ENCODE peak calls at places on chromosomes 16 and 17, in four cellular contexts. W is OCI-LY7; R is CD8-positive, alpha-beta memory T cell; B is transverse colon. D is an unnamed sample. For H3K9me3, the result is how much of the 10 kb centered on the place peaks cover.

GRCh38 chr17:12789976-12790805 is 893 bp downstream of the ARHGAP44 start:
- DNase-seq in B (peak), W (no peak), R (no peak), D (no peak)

GRCh38 chr17:44932526-44933097 is 15.0 kb downstream of the KIF18B start:
- DNase-seq in B (no peak), R (peak), W (no peak), D (no peak)

GRCh38 chr17:34110315-34110714 is 144.8 kb upstream of the CCL2 start:
- DNase-seq in B (no peak), R (no peak), W (no peak), D (no peak)

GRCh38 chr17:72702136-72702735 is 390.3 kb downstream of the SLC39A11 start:
- DNase-seq in B (no peak), R (no peak), W (no peak), D (no peak)

GRCh38 chr17:15233022-15233805 is 31.9 kb downstream of the PMP22 start:
- DNase-seq in W (peak), R (no peak), B (no peak), D (no peak)

GRCh38 chr17:78374631-78375274 is 3.7 kb upstream of the PGS1 start:
- DNase-seq in B (no peak), W (no peak), R (no peak), D (no peak)

GRCh38 chr17:43453331-43453812 is 30.4 kb upstream of the DHX8 start:
- DNase-seq in B (peak), R (no peak), W (no peak), D (no peak)

GRCh38 chr16:4415538-4416199 is 727 bp downstream of the CORO7 start:
- DNase-seq in W (peak), R (peak), B (peak), D (peak)

GRCh38 chr17:48904428-48904827 is 3.8 kb upstream of the UBE2Z start:
- DNase-seq in R (no peak), B (no peak), W (no peak), D (no peak)

GRCh38 chr17:10105513-10106001 is 92.8 kb downstream of the GAS7 start:
- DNase-seq in B (no peak), W (no peak), R (no peak), D (no peak)

GRCh38 chr16:69698404-69698803 is 28.0 kb downstream of the NQO1 start:
- DNase-seq in W (no peak), R (no peak), B (no peak), D (no peak)

GRCh38 chr16:50359626-50360025 is 9.2 kb downstream of the BRD7 start:
- DNase-seq in W (no peak), R (no peak), B (no peak), D (no peak)

GRCh38 chr16:70269471-70269870 is 17.7 kb upstream of the EXOSC6 start:
- DNase-seq in W (no peak), R (peak), B (no peak), D (no peak)

GRCh38 chr16:27225536-27226360 is 22.4 kb downstream of the KDM8 start:
- DNase-seq in W (peak), B (peak), R (no peak), D (no peak)

GRCh38 chr16:14077918-14078317 is 6.8 kb downstream of the MRTFB start:
- DNase-seq in R (no peak), B (no peak), W (no peak), D (no peak)

GRCh38 chr16:84933774-84934571 is 77.4 kb downstream of the ZDHHC7 start:
- DNase-seq in R (no peak), W (no peak), B (no peak), D (no peak)

GRCh38 chr17:65987988-65988387 is 203.9 kb downstream of the CEP112 start:
- DNase-seq in B (peak), R (no peak), W (peak), D (no peak)

GRCh38 chr17:78774956-78775571 is 7.0 kb downstream of the CYTH1 start:
- DNase-seq in W (peak), B (peak), R (peak), D (peak)

GRCh38 chr17:57949649-57950048 is 5.6 kb downstream of the CUEDC1 start:
- DNase-seq in R (no peak), B (peak), W (no peak), D (no peak)

DNA sequence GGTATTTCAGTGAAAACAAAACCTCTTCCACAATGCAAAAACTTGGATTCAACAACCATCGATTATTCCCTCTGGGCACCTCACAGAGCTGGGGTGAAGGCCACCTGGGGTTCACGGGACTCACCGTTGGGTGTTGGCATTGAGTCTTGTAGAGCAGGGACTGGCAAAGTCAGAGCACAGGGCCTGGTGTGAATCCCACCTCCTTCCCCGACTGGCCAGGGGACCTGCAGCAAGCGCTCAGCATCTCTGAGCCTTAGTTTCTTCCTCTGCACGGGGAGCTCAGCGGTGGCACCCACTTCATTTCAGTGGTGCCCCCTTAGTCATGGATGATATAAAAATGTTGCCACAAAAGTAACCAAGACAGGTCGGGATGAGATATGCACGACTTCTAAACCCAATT is 100.4 kb downstream of the METRNL start:
- DNase-seq in R (no peak), B (no peak), W (no peak), D (no peak)
- H3K9me3 ChIP-seq in R (under half), B (under half), W (under half), D (under half)

GRCh38 chr17:27082023-27082774 is 211.7 kb upstream of the WSB1 start:
- DNase-seq in R (no peak), B (no peak), W (no peak), D (no peak)
- H3K9me3 ChIP-seq in R (under half), B (under half), W (under half), D (under half)

GRCh38 chr16:80784951-80785350 is 19.4 kb downstream of the CDYL2 start:
- DNase-seq in B (no peak), R (no peak), W (no peak), D (no peak)
- H3K9me3 ChIP-seq in B (under half), R (under half), W (under half), D (under half)

GRCh38 chr16:850668-851067 is 50.1 kb upstream of the GNG13 start:
- DNase-seq in W (no peak), B (no peak), R (no peak), D (no peak)
- H3K9me3 ChIP-seq in W (under half), B (under half), R (under half), D (under half)

DNA sequence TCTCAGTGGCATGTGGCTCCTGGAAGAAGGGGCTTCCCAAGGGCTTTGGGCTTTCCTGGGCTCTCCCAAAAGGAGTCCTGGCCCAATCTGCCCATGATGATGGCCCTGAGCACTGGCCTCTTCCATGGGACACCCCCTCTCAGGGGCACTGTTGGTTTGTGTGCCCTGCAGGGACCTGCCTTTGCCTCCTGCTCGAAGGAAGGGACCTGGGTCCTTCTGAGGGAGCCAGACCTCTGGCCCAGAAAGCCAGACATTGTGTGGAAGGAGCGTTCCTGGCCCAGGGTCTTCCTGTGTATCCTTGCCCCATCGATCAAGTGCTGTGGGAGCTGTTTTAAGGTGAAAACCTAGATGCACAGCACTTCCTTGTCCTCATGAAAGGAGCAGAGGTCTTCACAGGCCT is 1689.3 kb downstream of the TP53TG3F start:
- DNase-seq in W (no peak), B (no peak), R (no peak), D (no peak)
- H3K9me3 ChIP-seq in W (under half), B (under half), R (under half), D (under half)

DNA sequence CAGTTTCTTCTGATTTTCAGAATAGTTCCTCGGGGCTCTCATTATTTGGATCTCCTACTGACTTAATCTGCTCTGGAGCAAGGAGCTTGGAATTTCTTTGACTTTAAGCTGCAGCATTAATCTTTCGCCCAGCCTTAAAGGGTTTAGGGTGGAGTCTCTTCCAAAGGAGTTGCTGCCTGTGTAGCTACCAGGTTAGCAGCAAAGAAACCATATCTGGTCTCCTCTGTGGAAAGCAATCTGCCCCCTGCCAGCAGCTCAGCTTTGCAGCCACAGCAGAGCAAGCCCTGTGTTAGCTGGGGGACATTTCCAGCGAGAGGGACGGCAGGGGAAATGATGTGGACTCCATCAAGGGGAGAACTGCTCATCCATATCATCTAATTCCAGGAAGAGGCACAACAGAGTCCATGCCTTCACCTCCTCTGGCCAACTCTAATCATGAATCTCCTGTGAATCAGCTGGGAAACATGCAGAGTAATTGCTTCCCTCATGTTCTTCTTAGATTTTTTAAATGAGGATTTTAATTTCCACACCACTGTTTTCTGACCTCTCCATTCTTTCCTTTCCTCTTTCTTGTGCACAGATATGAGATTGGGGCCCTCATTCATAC is 827.6 kb upstream of the CA10 start:
- DNase-seq in W (no peak), B (no peak), R (no peak), D (no peak)
- H3K9me3 ChIP-seq in W (under half), B (under half), R (under half), D (under half)

GRCh38 chr16:62678796-62679195 is 642.6 kb upstream of the CDH8 start:
- DNase-seq in W (no peak), R (no peak), B (no peak), D (no peak)
- H3K9me3 ChIP-seq in W (under half), R (under half), B (under half), D (under half)

DNA sequence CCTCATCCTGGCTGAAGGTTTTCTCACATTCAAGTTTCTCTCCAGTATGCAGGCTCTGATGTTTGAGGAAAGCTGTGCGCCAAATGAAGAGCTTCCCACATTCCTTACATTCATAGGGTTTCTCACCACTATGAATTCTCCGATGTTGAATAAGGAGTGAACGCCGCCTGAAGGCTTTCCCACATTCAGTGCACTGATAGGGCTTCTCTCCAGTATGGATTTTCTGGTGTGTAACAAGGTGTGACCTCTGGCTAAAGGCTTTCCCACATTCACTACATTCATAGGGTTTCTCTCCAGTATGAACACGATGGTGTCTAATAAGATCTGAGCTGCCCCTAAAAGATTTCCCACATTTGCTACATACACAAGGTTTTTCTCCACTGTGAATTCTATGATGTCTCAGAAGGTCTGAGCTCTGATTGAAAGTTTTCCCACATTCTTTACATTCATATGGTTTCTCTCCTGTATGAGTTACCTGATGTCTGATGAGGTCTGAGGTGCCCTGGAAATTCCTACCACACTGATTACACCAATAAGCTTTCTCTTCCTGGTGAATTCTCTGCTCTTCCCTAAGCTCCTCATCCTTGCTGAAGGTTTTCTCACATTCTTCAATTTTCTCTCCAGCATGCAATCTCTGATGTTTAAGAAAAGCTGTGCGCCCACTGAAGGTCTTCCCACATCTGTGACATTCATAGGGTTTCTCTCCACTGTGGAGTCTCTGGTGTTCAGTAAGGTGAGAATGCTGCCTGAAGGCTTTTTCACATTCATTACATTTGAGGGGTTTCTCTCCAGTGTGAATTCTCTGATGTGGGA is 8.9 kb downstream of the ZNF594 start:
- DNase-seq in R (no peak), B (no peak), W (no peak), D (no peak)
- H3K9me3 ChIP-seq in R (half or more), B (half or more), W (under half), D (under half)